ENCODE peak calls at places on chromosomes 4 and X, in six cellular contexts. One of them, this sample, is unnamed.

GRCh38 chr4:122334828-122335227 is 44.0 kb upstream of the ADAD1 start:
- DNase-seq in hepatocyte: no peak
- DNase-seq in foreskin fibroblast: no peak
- DNase-seq in cardiac fibroblast: no peak
- DNase-seq in heart left ventricle: no peak
- DNase-seq in cardiac muscle cell: no peak
- DNase-seq in this sample: no peak

GRCh38 chrX:41732260-41732659 is 8.3 kb downstream of the GPR82 start:
- DNase-seq in hepatocyte: no peak
- DNase-seq in heart left ventricle: no peak
- DNase-seq in foreskin fibroblast: no peak
- DNase-seq in cardiac muscle cell: no peak
- DNase-seq in cardiac fibroblast: no peak
- DNase-seq in this sample: no peak

GRCh38 chr4:21885241-21885640 is 63.3 kb downstream of the KCNIP4 start:
- DNase-seq in heart left ventricle: no peak
- DNase-seq in foreskin fibroblast: peak; percentile 73
- DNase-seq in cardiac muscle cell: no peak
- DNase-seq in cardiac fibroblast: peak; percentile 54
- DNase-seq in hepatocyte: no peak
- DNase-seq in this sample: peak; percentile 66

GRCh38 chr4:146370841-146371240 is 150.9 kb downstream of the SLC10A7 start:
- DNase-seq in cardiac muscle cell: no peak
- DNase-seq in foreskin fibroblast: peak; percentile 3
- DNase-seq in hepatocyte: no peak
- DNase-seq in heart left ventricle: no peak
- DNase-seq in cardiac fibroblast: no peak
- DNase-seq in this sample: peak; percentile 63

GRCh38 chr4:94532016-94532789 is 80.5 kb downstream of the PDLIM5 start:
- DNase-seq in cardiac muscle cell: no peak
- DNase-seq in foreskin fibroblast: peak; percentile 75
- DNase-seq in heart left ventricle: no peak
- DNase-seq in cardiac fibroblast: no peak
- DNase-seq in hepatocyte: no peak
- DNase-seq in this sample: peak; percentile 53

GRCh38 chr4:156475322-156475721 is 496.3 kb downstream of the PDGFC start:
- DNase-seq in cardiac fibroblast: peak; percentile 78
- DNase-seq in heart left ventricle: no peak
- DNase-seq in foreskin fibroblast: peak; percentile 81
- DNase-seq in hepatocyte: peak; percentile 40
- DNase-seq in cardiac muscle cell: no peak
- DNase-seq in this sample: peak; percentile 70

GRCh38 chr4:88893961-88894360 is 163.0 kb downstream of the FAM13A start:
- DNase-seq in foreskin fibroblast: peak; percentile 54
- DNase-seq in heart left ventricle: no peak
- DNase-seq in hepatocyte: no peak
- DNase-seq in cardiac fibroblast: no peak
- DNase-seq in cardiac muscle cell: no peak
- DNase-seq in this sample: no peak

GRCh38 chr4:85776579-85776978 is 301.6 kb downstream of the ARHGAP24 start:
- DNase-seq in cardiac fibroblast: no peak
- DNase-seq in heart left ventricle: no peak
- DNase-seq in hepatocyte: no peak
- DNase-seq in cardiac muscle cell: no peak
- DNase-seq in foreskin fibroblast: peak; percentile 63
- DNase-seq in this sample: no peak

GRCh38 chr4:166277851-166278250 is 404.8 kb downstream of the TLL1 start:
- DNase-seq in cardiac muscle cell: no peak
- DNase-seq in heart left ventricle: no peak
- DNase-seq in foreskin fibroblast: no peak
- DNase-seq in hepatocyte: no peak
- DNase-seq in cardiac fibroblast: no peak
- DNase-seq in this sample: peak; percentile 17

GRCh38 chr4:38782452-38783108 is at the start of gene TLR10:
- DNase-seq in foreskin fibroblast: peak; percentile 70
- DNase-seq in cardiac muscle cell: peak; percentile 64
- DNase-seq in heart left ventricle: peak; percentile 40
- DNase-seq in hepatocyte: peak; percentile 75
- DNase-seq in cardiac fibroblast: peak; percentile 63
- DNase-seq in this sample: peak; percentile 45

GRCh38 chr4:96354036-96354712 is 514.3 kb downstream of the PDHA2 start:
- DNase-seq in cardiac fibroblast: peak; percentile 50
- DNase-seq in cardiac muscle cell: peak; percentile 13
- DNase-seq in foreskin fibroblast: no peak
- DNase-seq in hepatocyte: peak; percentile 10
- DNase-seq in heart left ventricle: no peak
- DNase-seq in this sample: peak; percentile 4

DNA sequence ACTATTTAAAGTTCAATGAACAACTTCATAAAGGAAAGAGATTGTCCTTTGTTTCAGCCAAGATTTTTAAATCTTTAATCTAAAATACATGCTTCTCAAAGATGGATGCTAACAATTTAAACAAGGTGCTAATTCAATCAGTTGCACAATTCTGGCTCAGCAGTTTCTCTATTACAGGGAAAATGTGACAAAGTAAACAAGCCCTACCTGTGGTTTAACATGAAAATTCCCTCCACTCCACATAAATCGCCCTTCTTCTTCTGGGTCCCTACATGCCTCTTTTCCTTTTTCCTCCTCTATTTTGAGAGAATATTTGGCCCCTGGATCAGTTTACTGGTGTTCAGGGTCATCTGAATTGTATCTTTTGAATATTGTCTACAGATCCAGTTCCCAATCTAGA is 80.6 kb downstream of the FRYL start:
- DNase-seq in heart left ventricle: no peak
- DNase-seq in cardiac muscle cell: no peak
- DNase-seq in hepatocyte: peak; percentile 21
- DNase-seq in cardiac fibroblast: no peak
- DNase-seq in foreskin fibroblast: no peak
- DNase-seq in this sample: peak; percentile 24
- H3K4me3 ChIP-seq in heart left ventricle: no peak overlapping the region
- H3K4me3 ChIP-seq in cardiac muscle cell: no peak overlapping the region
- H3K4me3 ChIP-seq in hepatocyte: peak overlapping the region; percentile 11
- H3K4me3 ChIP-seq in cardiac fibroblast: peak overlapping the region; percentile 22
- H3K4me3 ChIP-seq in foreskin fibroblast: peak overlapping the region; percentile 15
- H3K4me3 ChIP-seq in this sample: no peak overlapping the region

GRCh38 chrX:46554942-46555341 is 9.7 kb upstream of the ZNF674 start:
- DNase-seq in cardiac fibroblast: peak; percentile 57
- DNase-seq in hepatocyte: no peak
- DNase-seq in cardiac muscle cell: no peak
- DNase-seq in foreskin fibroblast: peak; percentile 58
- DNase-seq in heart left ventricle: no peak
- DNase-seq in this sample: peak; percentile 49
- TF ChIP-seq CTCF in cardiac fibroblast: peak; percentile 30
- TF ChIP-seq CTCF in hepatocyte: peak; percentile 27
- TF ChIP-seq CTCF in cardiac muscle cell: peak; percentile 27
- TF ChIP-seq CTCF in foreskin fibroblast: no peak
- TF ChIP-seq CTCF in heart left ventricle: no peak
- TF ChIP-seq CTCF in this sample: peak; percentile 27

GRCh38 chr4:5052726-5053425 is 1.6 kb downstream of the STK32B start:
- DNase-seq in cardiac fibroblast: no peak
- DNase-seq in foreskin fibroblast: no peak
- DNase-seq in hepatocyte: no peak
- DNase-seq in cardiac muscle cell: no peak
- DNase-seq in heart left ventricle: no peak
- DNase-seq in this sample: no peak

GRCh38 chr4:5052424-5052702 is 1.1 kb downstream of the STK32B start:
- DNase-seq in cardiac fibroblast: no peak
- DNase-seq in foreskin fibroblast: no peak
- DNase-seq in hepatocyte: no peak
- DNase-seq in heart left ventricle: no peak
- DNase-seq in cardiac muscle cell: no peak
- DNase-seq in this sample: no peak

GRCh38 chr4:5050520-5050955 is 742 bp upstream of the STK32B start:
- DNase-seq in foreskin fibroblast: peak; percentile 86
- DNase-seq in hepatocyte: peak; percentile 87
- DNase-seq in cardiac fibroblast: peak; percentile 82
- DNase-seq in heart left ventricle: peak; percentile 62
- DNase-seq in cardiac muscle cell: peak; percentile 81
- DNase-seq in this sample: peak; percentile 81

GRCh38 chr4:5051210-5051691 is at the start of gene STK32B:
- DNase-seq in cardiac fibroblast: peak; percentile 76
- DNase-seq in heart left ventricle: peak; percentile 59
- DNase-seq in cardiac muscle cell: peak; percentile 61
- DNase-seq in foreskin fibroblast: peak; percentile 79
- DNase-seq in hepatocyte: peak; percentile 76
- DNase-seq in this sample: peak; percentile 74

DNA sequence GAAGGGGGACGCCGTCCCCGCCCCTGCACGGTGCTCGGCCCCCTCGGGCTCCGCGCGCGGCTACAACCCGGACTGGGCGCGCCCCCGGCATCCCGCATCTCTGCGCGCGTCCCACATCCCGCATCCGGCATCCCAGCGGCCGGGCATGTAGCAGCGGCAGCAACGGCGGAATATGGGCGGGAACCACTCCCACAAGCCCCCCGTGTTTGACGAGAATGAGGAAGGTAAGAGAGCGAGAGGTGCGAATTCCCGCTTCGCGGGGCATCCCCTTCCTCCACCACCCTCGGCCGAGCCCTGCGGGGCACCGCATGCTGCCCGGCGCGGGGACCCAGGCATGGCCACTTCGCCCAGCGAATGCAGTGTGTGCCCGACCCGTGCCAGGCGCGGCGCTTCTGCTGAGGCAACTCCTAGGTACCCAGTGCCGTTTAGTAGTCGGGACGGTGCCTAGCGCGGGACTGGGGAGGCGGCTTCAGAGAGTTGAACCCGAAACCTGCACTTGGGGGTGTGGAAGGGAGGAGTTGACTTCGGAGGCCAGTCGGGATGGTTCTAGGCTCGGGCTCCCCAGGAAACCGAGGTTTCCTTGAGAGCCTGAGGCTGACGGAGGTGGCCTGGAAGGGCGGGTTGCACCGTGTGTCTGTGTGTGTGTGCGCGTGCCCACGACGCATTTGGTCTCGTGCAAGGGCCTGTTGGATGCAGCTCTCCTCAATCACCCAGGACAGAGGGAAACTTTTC is 578 bp downstream of the STK32B start:
- DNase-seq in cardiac fibroblast: no peak
- DNase-seq in cardiac muscle cell: peak; percentile 1
- DNase-seq in heart left ventricle: no peak
- DNase-seq in foreskin fibroblast: peak; percentile 29
- DNase-seq in hepatocyte: no peak
- DNase-seq in this sample: no peak
- H3K4me3 ChIP-seq in cardiac fibroblast: peak overlapping the region; percentile 52
- H3K4me3 ChIP-seq in cardiac muscle cell: peak overlapping the region; percentile 40
- H3K4me3 ChIP-seq in heart left ventricle: peak overlapping the region; percentile 41
- H3K4me3 ChIP-seq in foreskin fibroblast: peak overlapping the region; percentile 53
- H3K4me3 ChIP-seq in hepatocyte: peak overlapping the region; percentile 75
- H3K4me3 ChIP-seq in this sample: peak overlapping the region; percentile 58

DNA sequence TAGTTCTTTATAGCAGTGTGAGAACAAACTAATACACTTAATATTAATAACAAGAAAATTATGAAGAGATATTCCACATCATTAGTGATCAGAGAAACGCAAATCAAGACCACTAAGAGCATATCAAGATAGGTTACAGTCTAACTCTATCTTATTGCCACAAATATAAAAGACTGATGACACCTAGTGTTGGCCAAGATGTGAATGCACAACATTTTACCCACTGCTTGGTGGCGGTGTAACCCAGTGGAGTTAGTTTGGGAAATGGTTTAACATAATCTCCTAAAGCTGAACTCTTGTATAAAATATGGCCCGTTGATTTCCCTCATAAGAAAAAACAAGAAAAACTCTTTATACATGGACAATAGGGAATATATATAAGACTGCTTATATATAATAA is 92.4 kb downstream of the SLITRK2 start:
- DNase-seq in hepatocyte: no peak
- DNase-seq in foreskin fibroblast: no peak
- DNase-seq in cardiac muscle cell: no peak
- DNase-seq in heart left ventricle: no peak
- DNase-seq in cardiac fibroblast: no peak
- DNase-seq in this sample: no peak
- TF ChIP-seq CTCF in hepatocyte: no peak
- TF ChIP-seq CTCF in foreskin fibroblast: no peak
- TF ChIP-seq CTCF in cardiac muscle cell: no peak
- TF ChIP-seq CTCF in heart left ventricle: no peak
- TF ChIP-seq CTCF in cardiac fibroblast: no peak
- TF ChIP-seq CTCF in this sample: no peak

GRCh38 chrX:71269801-71270395 is 13.5 kb upstream of the NONO start:
- DNase-seq in hepatocyte: no peak
- DNase-seq in cardiac muscle cell: no peak
- DNase-seq in foreskin fibroblast: peak; percentile 33
- DNase-seq in cardiac fibroblast: no peak
- DNase-seq in heart left ventricle: no peak
- DNase-seq in this sample: no peak
- H3K4me3 ChIP-seq in hepatocyte: no peak overlapping the region
- H3K4me3 ChIP-seq in cardiac muscle cell: no peak overlapping the region
- H3K4me3 ChIP-seq in foreskin fibroblast: no peak overlapping the region
- H3K4me3 ChIP-seq in cardiac fibroblast: no peak overlapping the region
- H3K4me3 ChIP-seq in heart left ventricle: no peak overlapping the region
- H3K4me3 ChIP-seq in this sample: no peak overlapping the region

DNA sequence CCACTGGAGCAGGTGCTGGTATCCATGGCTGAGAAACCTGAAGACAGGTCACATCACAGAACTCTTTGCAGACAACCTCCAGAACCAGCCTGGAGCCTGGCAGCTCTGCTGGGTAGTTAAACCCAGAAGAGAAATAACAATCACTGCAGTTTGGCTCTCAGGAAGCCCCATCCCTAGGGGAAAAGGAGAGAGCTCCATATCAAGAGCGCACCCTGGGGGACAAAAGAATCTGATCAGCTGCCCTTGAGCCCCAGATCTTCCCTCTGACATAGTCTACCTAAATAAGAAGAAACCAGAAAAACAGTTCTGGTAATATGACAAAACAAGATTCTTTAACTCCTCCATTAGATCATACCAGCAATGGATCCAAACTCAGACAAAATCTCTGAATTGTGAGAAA is 823.2 kb upstream of the FRG1 start:
- DNase-seq in cardiac muscle cell: no peak
- DNase-seq in hepatocyte: no peak
- DNase-seq in cardiac fibroblast: no peak
- DNase-seq in foreskin fibroblast: peak; percentile 9
- DNase-seq in heart left ventricle: no peak
- DNase-seq in this sample: peak; percentile 34
- TF ChIP-seq CTCF in cardiac muscle cell: no peak
- TF ChIP-seq CTCF in hepatocyte: peak; percentile 7
- TF ChIP-seq CTCF in cardiac fibroblast: no peak
- TF ChIP-seq CTCF in foreskin fibroblast: peak; percentile 17
- TF ChIP-seq CTCF in heart left ventricle: no peak
- TF ChIP-seq CTCF in this sample: peak; percentile 39

GRCh38 chr4:76692761-76693160 is 205.2 kb downstream of the SOWAHB start:
- DNase-seq in cardiac muscle cell: no peak
- DNase-seq in foreskin fibroblast: no peak
- DNase-seq in heart left ventricle: no peak
- DNase-seq in cardiac fibroblast: no peak
- DNase-seq in hepatocyte: no peak
- DNase-seq in this sample: no peak

GRCh38 chr4:76697129-76697803 is 200.7 kb downstream of the SOWAHB start:
- DNase-seq in cardiac muscle cell: no peak
- DNase-seq in cardiac fibroblast: no peak
- DNase-seq in foreskin fibroblast: no peak
- DNase-seq in heart left ventricle: no peak
- DNase-seq in hepatocyte: no peak
- DNase-seq in this sample: no peak

GRCh38 chr4:76694056-76694455 is 203.9 kb downstream of the SOWAHB start:
- DNase-seq in hepatocyte: no peak
- DNase-seq in heart left ventricle: no peak
- DNase-seq in cardiac fibroblast: no peak
- DNase-seq in foreskin fibroblast: no peak
- DNase-seq in cardiac muscle cell: no peak
- DNase-seq in this sample: peak; percentile 36

GRCh38 chr4:76698141-76698540 is 199.8 kb downstream of the SOWAHB start:
- DNase-seq in cardiac fibroblast: no peak
- DNase-seq in cardiac muscle cell: no peak
- DNase-seq in foreskin fibroblast: no peak
- DNase-seq in heart left ventricle: no peak
- DNase-seq in hepatocyte: no peak
- DNase-seq in this sample: no peak

GRCh38 chr4:76696109-76696508 is 201.8 kb downstream of the SOWAHB start:
- DNase-seq in cardiac muscle cell: peak; percentile 39
- DNase-seq in hepatocyte: no peak
- DNase-seq in heart left ventricle: no peak
- DNase-seq in cardiac fibroblast: no peak
- DNase-seq in foreskin fibroblast: peak; percentile 89
- DNase-seq in this sample: no peak
- H3K4me3 ChIP-seq in cardiac muscle cell: no peak overlapping the region
- H3K4me3 ChIP-seq in hepatocyte: no peak overlapping the region
- H3K4me3 ChIP-seq in heart left ventricle: no peak overlapping the region
- H3K4me3 ChIP-seq in cardiac fibroblast: no peak overlapping the region
- H3K4me3 ChIP-seq in foreskin fibroblast: no peak overlapping the region
- H3K4me3 ChIP-seq in this sample: no peak overlapping the region

This sample was measured in fibroblast of villous mesenchyme.